ENCODE peak calls at places on chromosomes 7 and 10, in eight cellular contexts. One of them, this sample, is unnamed.

GRCh38 chr7:128347573-128348147 is 4.0 kb upstream of the RBM28 start:
- DNase-seq in HCT116: peak; percentile 18
- DNase-seq in IMR-90: peak; percentile 45
- DNase-seq in Panc1: no peak
- DNase-seq in psoas muscle: peak; percentile 76
- DNase-seq in transverse colon: peak; percentile 46
- DNase-seq in A549: peak; percentile 61
- DNase-seq in heart right ventricle: peak; percentile 53
- DNase-seq in this sample: peak; percentile 59

GRCh38 chr10:37855691-37856090 is 1.7 kb downstream of the ZNF248 start:
- DNase-seq in psoas muscle: no peak
- DNase-seq in HCT116: no peak
- DNase-seq in IMR-90: no peak
- DNase-seq in heart right ventricle: no peak
- DNase-seq in A549: no peak
- DNase-seq in Panc1: no peak
- DNase-seq in transverse colon: no peak
- DNase-seq in this sample: no peak

GRCh38 chr10:810351-810846 is 120.9 kb upstream of the DIP2C start:
- DNase-seq in A549: no peak
- DNase-seq in transverse colon: no peak
- DNase-seq in Panc1: no peak
- DNase-seq in IMR-90: peak; percentile 49
- DNase-seq in heart right ventricle: no peak
- DNase-seq in psoas muscle: no peak
- DNase-seq in HCT116: no peak
- DNase-seq in this sample: no peak

GRCh38 chr10:93071674-93072224 is 1.9 kb upstream of the CYP26A1 start:
- DNase-seq in HCT116: no peak
- DNase-seq in Panc1: no peak
- DNase-seq in psoas muscle: peak; percentile 45
- DNase-seq in heart right ventricle: peak; percentile 11
- DNase-seq in IMR-90: no peak
- DNase-seq in transverse colon: peak; percentile 29
- DNase-seq in A549: peak; percentile 43
- DNase-seq in this sample: peak; percentile 56

GRCh38 chr10:51162002-51162401 is 87.7 kb downstream of the PRKG1 start:
- DNase-seq in heart right ventricle: peak; percentile 44
- DNase-seq in psoas muscle: no peak
- DNase-seq in transverse colon: no peak
- DNase-seq in Panc1: no peak
- DNase-seq in HCT116: no peak
- DNase-seq in A549: no peak
- DNase-seq in IMR-90: no peak
- DNase-seq in this sample: peak; percentile 88

GRCh38 chr7:28981282-28981555 is 23.1 kb upstream of the TRIL start:
- DNase-seq in IMR-90: no peak
- DNase-seq in transverse colon: no peak
- DNase-seq in psoas muscle: no peak
- DNase-seq in heart right ventricle: no peak
- DNase-seq in HCT116: no peak
- DNase-seq in A549: no peak
- DNase-seq in Panc1: no peak
- DNase-seq in this sample: no peak

GRCh38 chr7:34823650-34824258 is 165.7 kb downstream of the NPSR1 start:
- DNase-seq in IMR-90: peak; percentile 46
- DNase-seq in transverse colon: peak; percentile 55
- DNase-seq in A549: peak; percentile 56
- DNase-seq in HCT116: peak; percentile 41
- DNase-seq in Panc1: peak; percentile 36
- DNase-seq in heart right ventricle: peak; percentile 15
- DNase-seq in psoas muscle: peak; percentile 51
- DNase-seq in this sample: peak; percentile 63

GRCh38 chr10:95485445-95485844 is 75.7 kb downstream of the SORBS1 start:
- DNase-seq in psoas muscle: no peak
- DNase-seq in heart right ventricle: no peak
- DNase-seq in Panc1: no peak
- DNase-seq in HCT116: no peak
- DNase-seq in transverse colon: no peak
- DNase-seq in A549: no peak
- DNase-seq in IMR-90: no peak
- DNase-seq in this sample: no peak

GRCh38 chr10:18340496-18341051 is 200.3 kb downstream of the CACNB2 start:
- DNase-seq in transverse colon: no peak
- DNase-seq in Panc1: no peak
- DNase-seq in psoas muscle: no peak
- DNase-seq in IMR-90: peak; percentile 45
- DNase-seq in HCT116: no peak
- DNase-seq in A549: no peak
- DNase-seq in heart right ventricle: peak; percentile 29
- DNase-seq in this sample: no peak

GRCh38 chr7:151591866-151592265 is 72.2 kb upstream of the RHEB start:
- DNase-seq in HCT116: no peak
- DNase-seq in Panc1: no peak
- DNase-seq in transverse colon: no peak
- DNase-seq in IMR-90: no peak
- DNase-seq in heart right ventricle: no peak
- DNase-seq in A549: no peak
- DNase-seq in psoas muscle: no peak
- DNase-seq in this sample: no peak

GRCh38 chr10:133274751-133275682 is 1.7 kb downstream of the ADAM8 start:
- DNase-seq in heart right ventricle: no peak
- DNase-seq in IMR-90: no peak
- DNase-seq in psoas muscle: no peak
- DNase-seq in HCT116: no peak
- DNase-seq in transverse colon: peak; percentile 66
- DNase-seq in Panc1: no peak
- DNase-seq in A549: no peak
- DNase-seq in this sample: no peak

GRCh38 chr10:133277277-133277992 is 767 bp upstream of the ADAM8 start:
- DNase-seq in IMR-90: no peak
- DNase-seq in heart right ventricle: no peak
- DNase-seq in transverse colon: no peak
- DNase-seq in A549: no peak
- DNase-seq in psoas muscle: no peak
- DNase-seq in HCT116: no peak
- DNase-seq in Panc1: no peak
- DNase-seq in this sample: no peak

GRCh38 chr10:133276435-133277201 is at the start of gene ADAM8:
- DNase-seq in psoas muscle: peak; percentile 62
- DNase-seq in HCT116: no peak
- DNase-seq in heart right ventricle: peak; percentile 48
- DNase-seq in IMR-90: no peak
- DNase-seq in transverse colon: peak; percentile 63
- DNase-seq in Panc1: no peak
- DNase-seq in A549: no peak
- DNase-seq in this sample: no peak

GRCh38 chr10:133276100-133276434 is 601 bp downstream of the ADAM8 start:
- DNase-seq in psoas muscle: no peak
- DNase-seq in HCT116: no peak
- DNase-seq in A549: no peak
- DNase-seq in transverse colon: no peak
- DNase-seq in heart right ventricle: no peak
- DNase-seq in IMR-90: no peak
- DNase-seq in Panc1: no peak
- DNase-seq in this sample: no peak

DNA sequence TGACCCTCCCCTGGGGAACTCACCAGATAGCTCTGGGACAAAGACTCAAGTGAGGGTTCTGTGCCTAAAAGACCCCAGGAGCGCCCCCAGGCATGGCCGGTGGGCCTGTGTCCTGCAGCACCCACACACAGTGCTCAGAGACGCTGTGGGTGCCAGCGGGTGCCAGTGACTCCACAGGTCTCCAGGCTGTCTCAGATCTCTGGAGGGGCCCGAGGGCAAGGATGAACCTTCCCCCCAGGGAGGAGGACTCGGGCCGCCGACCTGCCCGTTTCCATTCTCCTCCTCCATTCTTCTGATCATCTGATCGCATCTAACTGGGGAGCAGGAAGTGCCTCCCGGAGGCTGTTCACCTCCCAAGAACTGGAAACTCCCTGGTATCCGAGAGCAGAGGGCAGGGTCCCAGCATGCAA is 980 bp downstream of the ADAM8 start:
- DNase-seq in transverse colon: no peak
- DNase-seq in psoas muscle: no peak
- DNase-seq in Panc1: no peak
- DNase-seq in A549: no peak
- DNase-seq in HCT116: no peak
- DNase-seq in heart right ventricle: no peak
- DNase-seq in IMR-90: no peak
- DNase-seq in this sample: no peak
- TF ChIP-seq CTCF in transverse colon: no peak
- TF ChIP-seq CTCF in psoas muscle: no peak
- TF ChIP-seq CTCF in Panc1: no peak
- TF ChIP-seq CTCF in A549: no peak
- TF ChIP-seq CTCF in HCT116: no peak
- TF ChIP-seq CTCF in heart right ventricle: no peak
- TF ChIP-seq CTCF in IMR-90: no peak
- TF ChIP-seq CTCF in this sample: no peak

GRCh38 chr10:127734753-127735152 is 2.2 kb upstream of the FOXI2 start:
- DNase-seq in transverse colon: no peak
- DNase-seq in heart right ventricle: no peak
- DNase-seq in psoas muscle: no peak
- DNase-seq in IMR-90: no peak
- DNase-seq in HCT116: no peak
- DNase-seq in Panc1: no peak
- DNase-seq in A549: no peak
- DNase-seq in this sample: no peak
- H3K4me3 ChIP-seq in transverse colon: no peak overlapping the region
- H3K4me3 ChIP-seq in heart right ventricle: no peak overlapping the region
- H3K4me3 ChIP-seq in psoas muscle: no peak overlapping the region
- H3K4me3 ChIP-seq in IMR-90: no peak overlapping the region
- H3K4me3 ChIP-seq in HCT116: no peak overlapping the region
- H3K4me3 ChIP-seq in Panc1: no peak overlapping the region
- H3K4me3 ChIP-seq in A549: no peak overlapping the region
- H3K4me3 ChIP-seq in this sample: no peak overlapping the region

GRCh38 chr10:44933922-44934321 is 22.8 kb downstream of the TMEM72 start:
- DNase-seq in IMR-90: no peak
- DNase-seq in A549: no peak
- DNase-seq in HCT116: no peak
- DNase-seq in Panc1: no peak
- DNase-seq in heart right ventricle: no peak
- DNase-seq in psoas muscle: no peak
- DNase-seq in transverse colon: no peak
- DNase-seq in this sample: no peak

GRCh38 chr10:44932338-44933116 is 21.4 kb downstream of the TMEM72 start:
- DNase-seq in heart right ventricle: peak; percentile 96
- DNase-seq in A549: peak; percentile 71
- DNase-seq in Panc1: peak; percentile 61
- DNase-seq in HCT116: peak; percentile 56
- DNase-seq in IMR-90: peak; percentile 81
- DNase-seq in transverse colon: peak; percentile 93
- DNase-seq in psoas muscle: peak; percentile 96
- DNase-seq in this sample: peak; percentile 95

GRCh38 chr10:44933451-44933850 is 22.3 kb downstream of the TMEM72 start:
- DNase-seq in A549: no peak
- DNase-seq in heart right ventricle: no peak
- DNase-seq in Panc1: no peak
- DNase-seq in HCT116: no peak
- DNase-seq in IMR-90: no peak
- DNase-seq in psoas muscle: no peak
- DNase-seq in transverse colon: no peak
- DNase-seq in this sample: peak; percentile 16

GRCh38 chr10:44931621-44932337 is 20.6 kb downstream of the TMEM72 start:
- DNase-seq in Panc1: no peak
- DNase-seq in heart right ventricle: no peak
- DNase-seq in psoas muscle: no peak
- DNase-seq in IMR-90: no peak
- DNase-seq in A549: no peak
- DNase-seq in transverse colon: no peak
- DNase-seq in HCT116: no peak
- DNase-seq in this sample: peak; percentile 9

DNA sequence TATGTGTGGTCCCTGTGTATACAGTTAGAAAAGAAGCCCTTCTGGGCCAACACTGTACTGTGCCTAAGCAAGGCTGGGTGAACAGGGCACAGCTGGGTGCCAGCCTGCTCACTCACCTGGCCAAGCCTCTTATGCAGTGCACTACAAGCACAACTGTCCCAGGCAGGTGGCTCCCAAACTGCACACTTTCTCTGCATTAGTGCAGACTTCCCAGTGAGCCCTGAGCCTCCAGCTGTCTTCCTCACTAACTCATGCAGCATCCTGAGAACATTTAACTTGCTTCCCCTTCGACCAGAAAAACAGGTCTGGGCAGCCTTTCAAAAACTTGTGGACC is 21.9 kb downstream of the TMEM72 start:
- DNase-seq in HCT116: no peak
- DNase-seq in heart right ventricle: no peak
- DNase-seq in transverse colon: no peak
- DNase-seq in Panc1: no peak
- DNase-seq in psoas muscle: no peak
- DNase-seq in A549: no peak
- DNase-seq in IMR-90: no peak
- DNase-seq in this sample: no peak
- H3K4me1 ChIP-seq in HCT116: no peaks in the 10 kb centered on the region
- H3K4me1 ChIP-seq in heart right ventricle: peaks cover 44% of the 10 kb centered on the region
- H3K4me1 ChIP-seq in transverse colon: peaks cover 4% of the 10 kb centered on the region
- H3K4me1 ChIP-seq in Panc1: peaks cover 3% of the 10 kb centered on the region
- H3K4me1 ChIP-seq in psoas muscle: peaks cover 18% of the 10 kb centered on the region
- H3K4me1 ChIP-seq in A549: no peaks in the 10 kb centered on the region
- H3K4me1 ChIP-seq in IMR-90: peaks cover 15% of the 10 kb centered on the region
- H3K4me1 ChIP-seq in this sample: no peaks in the 10 kb centered on the region

GRCh38 chr7:121334376-121334775 is 5.6 kb downstream of the WNT16 start:
- DNase-seq in IMR-90: no peak
- DNase-seq in HCT116: no peak
- DNase-seq in Panc1: no peak
- DNase-seq in heart right ventricle: no peak
- DNase-seq in transverse colon: no peak
- DNase-seq in A549: no peak
- DNase-seq in psoas muscle: no peak
- DNase-seq in this sample: no peak

GRCh38 chr7:121334875-121335648 is 6.3 kb downstream of the WNT16 start:
- DNase-seq in psoas muscle: no peak
- DNase-seq in heart right ventricle: no peak
- DNase-seq in transverse colon: no peak
- DNase-seq in IMR-90: peak; percentile 50
- DNase-seq in A549: no peak
- DNase-seq in Panc1: no peak
- DNase-seq in HCT116: no peak
- DNase-seq in this sample: no peak

GRCh38 chr7:121336579-121336978 is 7.8 kb downstream of the WNT16 start:
- DNase-seq in A549: no peak
- DNase-seq in Panc1: no peak
- DNase-seq in heart right ventricle: no peak
- DNase-seq in HCT116: no peak
- DNase-seq in IMR-90: peak; percentile 31
- DNase-seq in transverse colon: no peak
- DNase-seq in psoas muscle: no peak
- DNase-seq in this sample: no peak

GRCh38 chr7:121339082-121339481 is 10.3 kb downstream of the WNT16 start:
- DNase-seq in transverse colon: no peak
- DNase-seq in psoas muscle: no peak
- DNase-seq in A549: no peak
- DNase-seq in heart right ventricle: no peak
- DNase-seq in Panc1: no peak
- DNase-seq in HCT116: no peak
- DNase-seq in IMR-90: no peak
- DNase-seq in this sample: no peak

DNA sequence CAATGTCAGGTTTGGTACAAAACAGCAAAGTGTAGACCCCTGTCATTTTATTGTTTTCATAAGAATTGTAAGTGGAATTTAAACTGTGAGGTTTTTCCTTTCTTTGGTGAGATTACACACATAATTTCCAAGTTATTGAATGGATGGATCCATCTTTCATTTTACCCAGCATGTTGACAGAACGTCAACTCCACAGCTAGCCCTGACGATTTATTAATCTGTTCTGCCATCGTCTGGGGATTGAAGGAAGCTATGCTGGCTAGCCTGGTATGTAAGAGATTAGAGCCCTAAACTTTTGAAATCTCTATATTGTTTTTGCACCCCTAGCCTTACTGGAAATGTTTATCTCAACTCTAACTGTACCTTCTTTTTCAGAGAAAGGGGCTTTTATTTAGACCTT is 8.6 kb downstream of the WNT16 start:
- DNase-seq in A549: no peak
- DNase-seq in Panc1: no peak
- DNase-seq in psoas muscle: no peak
- DNase-seq in HCT116: no peak
- DNase-seq in IMR-90: no peak
- DNase-seq in transverse colon: no peak
- DNase-seq in heart right ventricle: no peak
- DNase-seq in this sample: no peak
- TF ChIP-seq CTCF in A549: peak; percentile 10
- TF ChIP-seq CTCF in Panc1: peak; percentile 36
- TF ChIP-seq CTCF in psoas muscle: no peak
- TF ChIP-seq CTCF in HCT116: no peak
- TF ChIP-seq CTCF in IMR-90: peak; percentile 46
- TF ChIP-seq CTCF in transverse colon: no peak
- TF ChIP-seq CTCF in heart right ventricle: no peak
- TF ChIP-seq CTCF in this sample: no peak

This sample was measured in adrenal gland.